ENCODE peak calls at places on chromosome 13, in five cellular contexts. One of them, this sample, is unnamed.

GRCh38 chr13:75636339-75637095 is 387 bp downstream of the LMO7 start:
- DNase-seq in mesenchymal stem cell: peak
- DNase-seq in neuronal stem cell: peak
- DNase-seq in H9: peak
- DNase-seq in H1: no peak
- DNase-seq in this sample: peak

GRCh38 chr13:30752201-30752797 is 17.0 kb downstream of the ALOX5AP start:
- DNase-seq in H1: no peak
- DNase-seq in neuronal stem cell: no peak
- DNase-seq in mesenchymal stem cell: peak
- DNase-seq in H9: no peak
- DNase-seq in this sample: no peak

GRCh38 chr13:92463134-92463533 is 763.5 kb upstream of the GPC6 start:
- DNase-seq in H1: no peak
- DNase-seq in neuronal stem cell: no peak
- DNase-seq in mesenchymal stem cell: no peak
- DNase-seq in H9: no peak
- DNase-seq in this sample: no peak

GRCh38 chr13:80070024-80070703 is 270.8 kb downstream of the SPRY2 start:
- DNase-seq in H9: peak
- DNase-seq in mesenchymal stem cell: no peak
- DNase-seq in H1: peak
- DNase-seq in neuronal stem cell: no peak
- DNase-seq in this sample: no peak

GRCh38 chr13:43755844-43756243 is 30.9 kb downstream of the ENOX1 start:
- DNase-seq in H9: no peak
- DNase-seq in H1: no peak
- DNase-seq in mesenchymal stem cell: no peak
- DNase-seq in neuronal stem cell: no peak
- DNase-seq in this sample: no peak

GRCh38 chr13:43804461-43805070 is 17.8 kb upstream of the ENOX1 start:
- DNase-seq in H9: no peak
- DNase-seq in neuronal stem cell: peak
- DNase-seq in H1: no peak
- DNase-seq in mesenchymal stem cell: peak
- DNase-seq in this sample: peak

GRCh38 chr13:113820813-113821651 is 42.8 kb downstream of the GAS6 start:
- DNase-seq in H1: no peak
- DNase-seq in mesenchymal stem cell: peak
- DNase-seq in H9: no peak
- DNase-seq in neuronal stem cell: no peak
- DNase-seq in this sample: peak

GRCh38 chr13:113205428-113205931 is 3.0 kb downstream of the PCID2 start:
- DNase-seq in neuronal stem cell: no peak
- DNase-seq in H9: no peak
- DNase-seq in H1: no peak
- DNase-seq in mesenchymal stem cell: peak
- DNase-seq in this sample: no peak

GRCh38 chr13:46484561-46484960 is 68.4 kb upstream of the LRCH1 start:
- DNase-seq in neuronal stem cell: no peak
- DNase-seq in H9: no peak
- DNase-seq in mesenchymal stem cell: no peak
- DNase-seq in H1: no peak
- DNase-seq in this sample: no peak

GRCh38 chr13:19680751-19681150 is 47.3 kb downstream of the MPHOSPH8 start:
- DNase-seq in H1: no peak
- DNase-seq in mesenchymal stem cell: peak
- DNase-seq in H9: no peak
- DNase-seq in neuronal stem cell: no peak
- DNase-seq in this sample: no peak
- H3K27ac ChIP-seq in H1: no peak
- H3K27ac ChIP-seq in mesenchymal stem cell: no peak
- H3K27ac ChIP-seq in H9: no peak
- H3K27ac ChIP-seq in neuronal stem cell: no peak
- H3K27ac ChIP-seq in this sample: no peak

GRCh38 chr13:50682966-50683365 is 160.5 kb downstream of the DLEU7 start:
- DNase-seq in H1: no peak
- DNase-seq in H9: no peak
- DNase-seq in neuronal stem cell: no peak
- DNase-seq in mesenchymal stem cell: no peak
- DNase-seq in this sample: no peak
- H2BK12ac ChIP-seq in H1: no peak
- H2BK12ac ChIP-seq in H9: no peak
- H2BK12ac ChIP-seq in neuronal stem cell: no peak
- H2BK12ac ChIP-seq in mesenchymal stem cell: no peak
- H2BK12ac ChIP-seq in this sample: no peak

GRCh38 chr13:23950736-23951510 is 53.6 kb upstream of the C1QTNF9B start:
- DNase-seq in H1: no peak
- DNase-seq in H9: no peak
- DNase-seq in mesenchymal stem cell: no peak
- DNase-seq in neuronal stem cell: no peak
- DNase-seq in this sample: no peak
- H3K27ac ChIP-seq in H1: no peak
- H3K27ac ChIP-seq in H9: no peak
- H3K27ac ChIP-seq in mesenchymal stem cell: no peak
- H3K27ac ChIP-seq in neuronal stem cell: no peak
- H3K27ac ChIP-seq in this sample: no peak

GRCh38 chr13:38538412-38538811 is 148.5 kb upstream of the FREM2 start:
- DNase-seq in mesenchymal stem cell: no peak
- DNase-seq in H1: no peak
- DNase-seq in neuronal stem cell: no peak
- DNase-seq in H9: peak
- DNase-seq in this sample: no peak
- H2BK12ac ChIP-seq in mesenchymal stem cell: no peak
- H2BK12ac ChIP-seq in H1: no peak
- H2BK12ac ChIP-seq in neuronal stem cell: no peak
- H2BK12ac ChIP-seq in H9: no peak
- H2BK12ac ChIP-seq in this sample: no peak

This sample was measured in trophoblast cell.